ENCODE peak calls at places on chromosomes 12 and 14, in four cellular contexts. Q, A, G and K are unnamed samples.

GRCh38 chr12:12508612-12509011 is 54.1 kb downstream of the DUSP16 start:
- DNase-seq in A (no peak), G (no peak), Q (no peak), K (no peak)

GRCh38 chr12:113505941-113506340 is 34.3 kb upstream of the LHX5 start:
- DNase-seq in G (no peak), Q (no peak), A (no peak), K (no peak)

GRCh38 chr12:16612647-16613046 is 6.7 kb upstream of the LMO3 start:
- DNase-seq in G (no peak), Q (no peak), A (no peak), K (no peak)

GRCh38 chr12:96720363-96720705 is 186.7 kb upstream of the NEDD1 start:
- DNase-seq in A (peak; percentile 43), G (no peak), Q (no peak), K (peak; percentile 9)

GRCh38 chr14:69701269-69701668 is 65.7 kb upstream of the SRSF5 start:
- DNase-seq in Q (no peak), A (no peak), G (no peak), K (no peak)

GRCh38 chr12:30010071-30011052 is 226.6 kb upstream of the TMTC1 start:
- DNase-seq in Q (no peak), A (no peak), G (no peak), K (no peak)

GRCh38 chr12:113403435-113404415 is at the start of gene SDS:
- DNase-seq in A (no peak), Q (peak; percentile 42), G (no peak), K (no peak)

GRCh38 chr12:56628671-56629458 is 1.3 kb downstream of the BAZ2A start:
- DNase-seq in Q (peak; percentile 66), A (peak; percentile 42), G (peak; percentile 31), K (peak; percentile 39)

GRCh38 chr14:92009604-92010003 is 30.3 kb downstream of the TRIP11 start:
- DNase-seq in A (no peak), G (no peak), Q (no peak), K (no peak)

GRCh38 chr12:13044859-13045384 is 741 bp downstream of the FAM234B start:
- DNase-seq in A (no peak), Q (no peak), G (no peak), K (peak; percentile 17)

GRCh38 chr14:70036665-70037064 is 152.1 kb downstream of the SLC8A3 start:
- DNase-seq in A (no peak), Q (no peak), G (peak; percentile 42), K (peak; percentile 22)

GRCh38 chr12:52828156-52829090 is 5.7 kb downstream of the KRT79 start:
- DNase-seq in G (no peak), Q (no peak), A (no peak), K (no peak)

GRCh38 chr12:108815875-108816594 is 41.3 kb downstream of the SSH1 start:
- DNase-seq in A (no peak), Q (no peak), G (no peak), K (no peak)

GRCh38 chr14:65075628-65076325 is 26.5 kb downstream of the MAX start:
- DNase-seq in Q (no peak), A (no peak), G (no peak), K (no peak)

GRCh38 chr14:96795443-96795842 is 1.7 kb upstream of the VRK1 start:
- DNase-seq in A (no peak), G (no peak), Q (peak; percentile 18), K (no peak)

GRCh38 chr12:123237646-123238329 is 4.6 kb downstream of the MTRFR start:
- DNase-seq in G (peak; percentile 34), Q (peak; percentile 75), A (peak; percentile 63), K (peak; percentile 36)

GRCh38 chr12:42552822-42553221 is 36.7 kb downstream of the PRICKLE1 start:
- DNase-seq in G (no peak), A (peak; percentile 57), Q (no peak), K (no peak)

GRCh38 chr12:6295187-6295811 is 15.2 kb upstream of the PLEKHG6 start:
- DNase-seq in Q (peak; percentile 55), G (peak; percentile 98), A (no peak), K (no peak)

GRCh38 chr12:67067453-67068203 is 201.5 kb upstream of the CAND1 start:
- DNase-seq in Q (no peak), G (no peak), A (no peak), K (no peak)

GRCh38 chr12:24226745-24227350 is 277.4 kb upstream of the SOX5 start:
- DNase-seq in A (no peak), G (peak; percentile 1), Q (peak; percentile 2), K (no peak)

GRCh38 chr14:97697772-97698171 is 900.6 kb downstream of the VRK1 start:
- DNase-seq in G (no peak), A (no peak), Q (no peak), K (no peak)

GRCh38 chr12:57157588-57158173 is 10.3 kb upstream of the LRP1-AS start:
- DNase-seq in G (no peak), Q (no peak), A (no peak), K (no peak)

GRCh38 chr14:94317259-94317658 is 5.9 kb downstream of the SERPINA6 start:
- DNase-seq in G (peak; percentile 78), A (no peak), Q (no peak), K (no peak)
- TF ChIP-seq ELF4 in G (no peak), A (no peak), Q (no peak), K (no peak)

GRCh38 chr14:95044463-95045254 is 112.7 kb downstream of the DICER1 start:
- DNase-seq in Q (peak; percentile 3), G (no peak), A (peak; percentile 34), K (no peak)
- TF ChIP-seq ELF4 in Q (no peak), G (no peak), A (no peak), K (no peak)

DNA sequence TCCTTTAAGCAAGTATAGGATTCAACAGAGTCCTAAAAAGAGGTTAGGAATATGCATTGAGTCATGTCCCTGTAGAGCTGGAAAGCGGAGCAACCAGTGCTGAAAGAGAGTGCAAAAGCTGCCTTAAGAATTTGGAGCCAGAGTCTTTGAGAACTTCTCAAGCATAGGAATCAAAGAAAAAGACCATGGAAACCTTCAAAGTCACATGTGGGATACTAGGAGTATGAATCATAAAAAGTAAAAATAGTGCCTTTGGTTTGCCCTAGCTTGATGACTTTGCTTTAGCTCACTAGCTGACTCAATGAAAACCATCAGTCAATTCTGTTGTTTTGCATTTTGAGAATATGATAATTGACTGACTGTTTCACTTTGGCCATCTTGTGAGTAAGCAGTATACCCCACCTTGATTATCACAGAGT is 248.4 kb upstream of the KRR1 start:
- DNase-seq in G (no peak), Q (no peak), A (no peak), K (no peak)
- TF ChIP-seq ELF4 in G (no peak), Q (no peak), A (no peak), K (no peak)

GRCh38 chr12:124953689-124954405 is 35.1 kb downstream of the DHX37 start:
- DNase-seq in Q (no peak), G (no peak), A (no peak), K (no peak)

GRCh38 chr12:124954771-124955170 is 34.2 kb downstream of the DHX37 start:
- DNase-seq in A (no peak), Q (no peak), G (no peak), K (no peak)

GRCh38 chr12:124952801-124953200 is 36.1 kb downstream of the DHX37 start:
- DNase-seq in A (no peak), G (no peak), Q (no peak), K (no peak)

GRCh38 chr12:124949779-124950728 is 35.6 kb upstream of the UBC start:
- DNase-seq in Q (no peak), A (no peak), G (no peak), K (no peak)

GRCh38 chr12:124952295-124952694 is 36.6 kb downstream of the DHX37 start:
- DNase-seq in Q (no peak), G (no peak), A (no peak), K (no peak)
- TF ChIP-seq ELF4 in Q (no peak), G (no peak), A (no peak), K (no peak)

DNA sequence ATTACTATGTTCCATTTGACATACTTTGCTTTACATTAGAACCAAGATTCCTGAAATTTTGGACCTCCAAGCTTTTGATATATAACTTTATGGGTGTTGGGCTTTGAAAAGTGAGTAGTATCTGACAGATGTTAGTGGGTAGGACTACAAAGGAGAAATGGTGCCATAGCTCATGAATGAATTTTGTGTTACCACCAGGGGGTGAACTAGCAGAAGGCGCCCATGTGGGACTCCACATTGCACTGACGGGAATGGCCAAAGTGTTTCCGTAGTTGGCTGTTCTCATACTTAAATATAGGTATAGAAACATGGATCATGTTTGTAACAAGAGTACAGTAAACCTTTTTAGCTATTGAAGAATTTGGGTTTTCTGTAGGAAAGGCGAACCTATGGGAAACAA is 337.5 kb downstream of the FLRT2 start:
- DNase-seq in A (peak; percentile 20), Q (peak; percentile 0), G (no peak), K (no peak)
- TF ChIP-seq ELF4 in A (no peak), Q (no peak), G (no peak), K (no peak)

GRCh38 chr14:58639842-58640484 is 2.2 kb downstream of the DACT1 start:
- DNase-seq in A (peak; percentile 37), Q (peak; percentile 17), G (peak; percentile 15), K (peak; percentile 68)

GRCh38 chr14:58637040-58637390 is 747 bp upstream of the DACT1 start:
- DNase-seq in Q (no peak), A (no peak), G (no peak), K (no peak)

GRCh38 chr14:58637391-58638230 is at the start of gene DACT1:
- DNase-seq in G (no peak), Q (peak; percentile 27), A (peak; percentile 76), K (peak; percentile 55)

GRCh38 chr14:58636129-58636528 is 1.6 kb upstream of the DACT1 start:
- DNase-seq in A (no peak), G (no peak), Q (no peak), K (no peak)

GRCh38 chr14:58638231-58639205 is 756 bp downstream of the DACT1 start:
- DNase-seq in G (no peak), Q (no peak), A (peak; percentile 43), K (peak; percentile 26)
- TF ChIP-seq ELF4 in G (no peak), Q (no peak), A (no peak), K (no peak)

DNA sequence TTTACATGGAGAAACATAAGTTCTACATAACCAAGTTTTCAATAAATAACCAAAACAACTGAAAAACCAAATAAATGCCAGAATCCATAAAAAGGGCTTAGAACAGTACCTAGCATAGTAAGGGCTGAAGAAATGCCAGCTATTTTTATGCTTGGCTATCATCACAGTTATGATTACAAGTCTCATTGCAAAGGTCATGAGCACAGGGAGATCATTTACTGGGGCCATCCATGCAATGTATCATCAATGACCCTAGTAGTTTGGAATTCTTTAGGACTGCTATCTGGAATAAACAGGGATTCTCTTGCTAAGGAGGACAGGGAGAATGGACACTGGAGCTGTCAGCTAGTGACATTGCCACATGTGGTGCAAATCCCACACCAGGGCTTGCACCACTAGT is 92.5 kb upstream of the NAP1L1 start:
- DNase-seq in G (no peak), A (no peak), Q (no peak), K (no peak)
- TF ChIP-seq ELF4 in G (no peak), A (no peak), Q (no peak), K (no peak)

GRCh38 chr12:61513499-61513898 is 746.7 kb upstream of the USP15 start:
- DNase-seq in A (no peak), G (no peak), Q (no peak), K (no peak)

DNA sequence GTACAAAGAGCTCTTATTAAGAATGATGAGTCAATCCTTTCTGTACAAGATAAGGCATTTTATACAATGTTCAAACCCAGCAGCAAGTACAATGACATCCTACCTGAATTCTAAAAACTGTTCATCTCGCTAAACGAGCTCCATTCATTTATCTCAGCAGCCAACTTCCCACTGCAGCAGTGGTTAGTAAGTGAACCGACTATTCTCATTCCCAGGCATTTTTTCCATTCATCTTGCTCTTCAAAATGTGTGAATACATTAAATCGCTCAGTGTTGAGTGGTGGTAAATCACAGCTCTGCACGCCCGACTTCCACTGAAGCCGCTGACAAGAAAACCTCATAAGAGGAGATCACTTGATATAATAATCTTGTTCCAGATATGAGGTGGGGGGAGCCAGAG is 746.2 kb upstream of the USP15 start:
- DNase-seq in G (no peak), Q (no peak), A (no peak), K (no peak)
- TF ChIP-seq ELF4 in G (no peak), Q (no peak), A (no peak), K (no peak)